ENCODE peak calls at places on chromosomes 2 and 18, in five cellular contexts. One of them, this sample, is unnamed.

GRCh38 chr2:55155764-55156221 is 76.3 kb downstream of the CLHC1 start:
- DNase-seq in activated B cell treated with CpG ODN at 0.5 μM for 24 hours: no peak
- DNase-seq in HS-5: no peak
- DNase-seq in T-cell: no peak
- DNase-seq in lower lobe of right lung: no peak
- DNase-seq in this sample: no peak

GRCh38 chr18:31610841-31611240 is 19.2 kb downstream of the TTR start:
- DNase-seq in T-cell: no peak
- DNase-seq in HS-5: no peak
- DNase-seq in lower lobe of right lung: no peak
- DNase-seq in activated B cell treated with CpG ODN at 0.5 μM for 24 hours: no peak
- DNase-seq in this sample: no peak

GRCh38 chr2:86297382-86298147 is 39.9 kb downstream of the REEP1 start:
- DNase-seq in activated B cell treated with CpG ODN at 0.5 μM for 24 hours: no peak
- DNase-seq in lower lobe of right lung: no peak
- DNase-seq in HS-5: no peak
- DNase-seq in T-cell: no peak
- DNase-seq in this sample: no peak

GRCh38 chr2:75432761-75433361 is 127.9 kb downstream of the EVA1A start:
- DNase-seq in lower lobe of right lung: peak
- DNase-seq in activated B cell treated with CpG ODN at 0.5 μM for 24 hours: peak
- DNase-seq in T-cell: no peak
- DNase-seq in HS-5: no peak
- DNase-seq in this sample: peak

GRCh38 chr2:178359192-178359912 is 91.6 kb downstream of the PRKRA start:
- DNase-seq in HS-5: no peak
- DNase-seq in activated B cell treated with CpG ODN at 0.5 μM for 24 hours: no peak
- DNase-seq in T-cell: no peak
- DNase-seq in lower lobe of right lung: no peak
- DNase-seq in this sample: no peak

GRCh38 chr2:172275239-172275638 is 152.1 kb upstream of the ITGA6 start:
- DNase-seq in T-cell: no peak
- DNase-seq in lower lobe of right lung: no peak
- DNase-seq in HS-5: no peak
- DNase-seq in activated B cell treated with CpG ODN at 0.5 μM for 24 hours: no peak
- DNase-seq in this sample: no peak

GRCh38 chr2:209145941-209146681 is 277.7 kb upstream of the MAP2 start:
- DNase-seq in lower lobe of right lung: no peak
- DNase-seq in activated B cell treated with CpG ODN at 0.5 μM for 24 hours: no peak
- DNase-seq in HS-5: no peak
- DNase-seq in T-cell: no peak
- DNase-seq in this sample: no peak

GRCh38 chr18:21735452-21736015 is 5.1 kb upstream of the MIB1 start:
- DNase-seq in lower lobe of right lung: peak
- DNase-seq in T-cell: peak
- DNase-seq in activated B cell treated with CpG ODN at 0.5 μM for 24 hours: no peak
- DNase-seq in HS-5: no peak
- DNase-seq in this sample: no peak

GRCh38 chr2:72887836-72888437 is 729 bp downstream of the SPR start:
- DNase-seq in activated B cell treated with CpG ODN at 0.5 μM for 24 hours: peak
- DNase-seq in HS-5: peak
- DNase-seq in lower lobe of right lung: peak
- DNase-seq in T-cell: no peak
- DNase-seq in this sample: peak

GRCh38 chr2:144711546-144712276 is 191.8 kb upstream of the ZEB2 start:
- DNase-seq in lower lobe of right lung: no peak
- DNase-seq in activated B cell treated with CpG ODN at 0.5 μM for 24 hours: no peak
- DNase-seq in HS-5: no peak
- DNase-seq in T-cell: no peak
- DNase-seq in this sample: no peak

GRCh38 chr18:77250926-77251729 is 1.5 kb downstream of the GALR1 start:
- DNase-seq in lower lobe of right lung: no peak
- DNase-seq in T-cell: no peak
- DNase-seq in HS-5: no peak
- DNase-seq in activated B cell treated with CpG ODN at 0.5 μM for 24 hours: no peak
- DNase-seq in this sample: no peak

GRCh38 chr18:58532298-58532697 is 96.6 kb downstream of the ALPK2 start:
- DNase-seq in lower lobe of right lung: no peak
- DNase-seq in activated B cell treated with CpG ODN at 0.5 μM for 24 hours: no peak
- DNase-seq in HS-5: no peak
- DNase-seq in T-cell: no peak
- DNase-seq in this sample: no peak

GRCh38 chr18:13290856-13291271 is 72.3 kb downstream of the LDLRAD4 start:
- DNase-seq in lower lobe of right lung: no peak
- DNase-seq in activated B cell treated with CpG ODN at 0.5 μM for 24 hours: no peak
- DNase-seq in T-cell: peak
- DNase-seq in HS-5: no peak
- DNase-seq in this sample: no peak

GRCh38 chr2:9772035-9772998 is 71.0 kb upstream of the TAF1B start:
- DNase-seq in activated B cell treated with CpG ODN at 0.5 μM for 24 hours: no peak
- DNase-seq in lower lobe of right lung: no peak
- DNase-seq in HS-5: no peak
- DNase-seq in T-cell: no peak
- DNase-seq in this sample: no peak

GRCh38 chr2:72698300-72698699 is 127.5 kb downstream of the EXOC6B start:
- DNase-seq in T-cell: no peak
- DNase-seq in activated B cell treated with CpG ODN at 0.5 μM for 24 hours: no peak
- DNase-seq in HS-5: no peak
- DNase-seq in lower lobe of right lung: no peak
- DNase-seq in this sample: no peak

GRCh38 chr2:147500229-147500628 is 344.6 kb upstream of the ACVR2A start:
- DNase-seq in activated B cell treated with CpG ODN at 0.5 μM for 24 hours: no peak
- DNase-seq in T-cell: no peak
- DNase-seq in HS-5: no peak
- DNase-seq in lower lobe of right lung: no peak
- DNase-seq in this sample: no peak

GRCh38 chr2:20129320-20130274 is 78.2 kb upstream of the LAPTM4A start:
- DNase-seq in lower lobe of right lung: no peak
- DNase-seq in HS-5: no peak
- DNase-seq in activated B cell treated with CpG ODN at 0.5 μM for 24 hours: no peak
- DNase-seq in T-cell: no peak
- DNase-seq in this sample: no peak

GRCh38 chr2:154546341-154546740 is 152.2 kb upstream of the KCNJ3 start:
- DNase-seq in activated B cell treated with CpG ODN at 0.5 μM for 24 hours: no peak
- DNase-seq in lower lobe of right lung: no peak
- DNase-seq in T-cell: no peak
- DNase-seq in HS-5: no peak
- DNase-seq in this sample: no peak

GRCh38 chr2:196201229-196201998 is 30.0 kb upstream of the STK17B start:
- DNase-seq in lower lobe of right lung: no peak
- DNase-seq in activated B cell treated with CpG ODN at 0.5 μM for 24 hours: no peak
- DNase-seq in T-cell: no peak
- DNase-seq in HS-5: no peak
- DNase-seq in this sample: no peak

GRCh38 chr2:14861201-14861600 is 228.7 kb downstream of the LRATD1 start:
- DNase-seq in T-cell: no peak
- DNase-seq in HS-5: no peak
- DNase-seq in activated B cell treated with CpG ODN at 0.5 μM for 24 hours: no peak
- DNase-seq in lower lobe of right lung: no peak
- DNase-seq in this sample: no peak

GRCh38 chr18:7601249-7601620 is 34.1 kb downstream of the PTPRM start:
- DNase-seq in HS-5: no peak
- DNase-seq in lower lobe of right lung: no peak
- DNase-seq in activated B cell treated with CpG ODN at 0.5 μM for 24 hours: no peak
- DNase-seq in T-cell: no peak
- DNase-seq in this sample: no peak

GRCh38 chr18:55586841-55587240 is 1.2 kb downstream of the TCF4 start:
- DNase-seq in HS-5: no peak
- DNase-seq in activated B cell treated with CpG ODN at 0.5 μM for 24 hours: no peak
- DNase-seq in lower lobe of right lung: no peak
- DNase-seq in T-cell: no peak
- DNase-seq in this sample: no peak

GRCh38 chr2:96955694-96956610 is 30.4 kb downstream of the FAM178B start:
- DNase-seq in T-cell: no peak
- DNase-seq in lower lobe of right lung: no peak
- DNase-seq in HS-5: no peak
- DNase-seq in activated B cell treated with CpG ODN at 0.5 μM for 24 hours: no peak
- DNase-seq in this sample: peak

GRCh38 chr2:59425292-59425691 is 1128.2 kb downstream of the BCL11A start:
- DNase-seq in T-cell: no peak
- DNase-seq in activated B cell treated with CpG ODN at 0.5 μM for 24 hours: no peak
- DNase-seq in HS-5: peak
- DNase-seq in lower lobe of right lung: no peak
- DNase-seq in this sample: no peak

GRCh38 chr2:240573516-240574385 is 5.5 kb downstream of the RNPEPL1 start:
- DNase-seq in lower lobe of right lung: peak
- DNase-seq in HS-5: no peak
- DNase-seq in T-cell: no peak
- DNase-seq in activated B cell treated with CpG ODN at 0.5 μM for 24 hours: no peak
- DNase-seq in this sample: no peak

GRCh38 chr2:77008925-77009706 is 513.1 kb downstream of the LRRTM4 start:
- DNase-seq in activated B cell treated with CpG ODN at 0.5 μM for 24 hours: no peak
- DNase-seq in HS-5: peak
- DNase-seq in T-cell: no peak
- DNase-seq in lower lobe of right lung: no peak
- DNase-seq in this sample: no peak

GRCh38 chr2:212032536-212033219 is 505.9 kb downstream of the ERBB4 start:
- DNase-seq in activated B cell treated with CpG ODN at 0.5 μM for 24 hours: no peak
- DNase-seq in HS-5: no peak
- DNase-seq in lower lobe of right lung: no peak
- DNase-seq in T-cell: no peak
- DNase-seq in this sample: no peak

GRCh38 chr2:237712477-237713377 is 85.3 kb downstream of the LRRFIP1 start:
- DNase-seq in activated B cell treated with CpG ODN at 0.5 μM for 24 hours: no peak
- DNase-seq in lower lobe of right lung: no peak
- DNase-seq in T-cell: no peak
- DNase-seq in HS-5: no peak
- DNase-seq in this sample: no peak

GRCh38 chr2:58954880-58955385 is 713.8 kb upstream of the FANCL start:
- DNase-seq in activated B cell treated with CpG ODN at 0.5 μM for 24 hours: no peak
- DNase-seq in HS-5: no peak
- DNase-seq in T-cell: no peak
- DNase-seq in lower lobe of right lung: no peak
- DNase-seq in this sample: no peak

GRCh38 chr2:238947920-238948710 is 100.2 kb downstream of the TWIST2 start:
- DNase-seq in activated B cell treated with CpG ODN at 0.5 μM for 24 hours: no peak
- DNase-seq in HS-5: peak
- DNase-seq in T-cell: no peak
- DNase-seq in lower lobe of right lung: no peak
- DNase-seq in this sample: peak

This sample was measured in left lung.